ENCODE peak calls at places on chromosomes 1 and 21, in seven cellular contexts. Q, K, N, Z, M, V and J are unnamed samples.

GRCh38 chr1:22641906-22642636 is 1.4 kb upstream of the C1QC start:
- DNase-seq in V (peak; percentile 87), Q (peak; percentile 77), Z (peak; percentile 68), M (peak; percentile 86), N (peak; percentile 68), K (peak; percentile 48), J (peak; percentile 56)

GRCh38 chr1:14254184-14254583 is 344.3 kb upstream of the KAZN start:
- DNase-seq in N (no peak), K (no peak), M (no peak), V (no peak), Z (no peak), Q (no peak), J (no peak)

GRCh38 chr1:21816602-21817302 is 4.7 kb downstream of the LDLRAD2 start:
- DNase-seq in Z (no peak), Q (no peak), K (no peak), M (no peak), V (no peak), N (no peak), J (peak; percentile 60)

GRCh38 chr1:99603699-99604595 is 42.0 kb upstream of the PALMD start:
- DNase-seq in V (no peak), M (no peak), K (no peak), Q (no peak), Z (no peak), N (no peak), J (no peak)

GRCh38 chr1:198856601-198857000 is 217.8 kb downstream of the PTPRC start:
- DNase-seq in N (no peak), V (no peak), Q (no peak), M (no peak), K (no peak), Z (no peak), J (no peak)

GRCh38 chr21:42061866-42062542 is 9.1 kb upstream of the UMODL1 start:
- DNase-seq in M (no peak), Q (no peak), K (peak; percentile 93), V (no peak), N (peak; percentile 74), Z (no peak), J (peak; percentile 22)

GRCh38 chr1:26411624-26412074 is 1.0 kb downstream of the LIN28A start:
- DNase-seq in Z (no peak), K (no peak), V (peak; percentile 38), N (no peak), M (no peak), Q (no peak), J (no peak)

GRCh38 chr1:53025034-53025777 is 36.8 kb upstream of the PODN start:
- DNase-seq in V (peak; percentile 72), M (peak; percentile 90), K (no peak), Q (no peak), Z (no peak), N (no peak), J (peak; percentile 85)

GRCh38 chr1:41664861-41665640 is 180.6 kb upstream of the EDN2 start:
- DNase-seq in N (no peak), V (no peak), Q (peak; percentile 73), M (no peak), K (no peak), Z (no peak), J (no peak)

GRCh38 chr1:17304827-17305177 is 3.2 kb upstream of the PADI4 start:
- DNase-seq in M (no peak), V (peak; percentile 31), K (no peak), Q (no peak), Z (no peak), N (no peak), J (no peak)

GRCh38 chr1:204041803-204042505 is 31.0 kb upstream of the SOX13 start:
- DNase-seq in M (peak; percentile 27), K (no peak), N (no peak), Q (no peak), Z (no peak), V (no peak), J (no peak)
- H3K4me3 ChIP-seq in M (no peak overlapping the region), K (no peak overlapping the region), N (no peak overlapping the region), Q (no peak overlapping the region), Z (no peak overlapping the region), V (no peak overlapping the region), J (no peak overlapping the region)

DNA sequence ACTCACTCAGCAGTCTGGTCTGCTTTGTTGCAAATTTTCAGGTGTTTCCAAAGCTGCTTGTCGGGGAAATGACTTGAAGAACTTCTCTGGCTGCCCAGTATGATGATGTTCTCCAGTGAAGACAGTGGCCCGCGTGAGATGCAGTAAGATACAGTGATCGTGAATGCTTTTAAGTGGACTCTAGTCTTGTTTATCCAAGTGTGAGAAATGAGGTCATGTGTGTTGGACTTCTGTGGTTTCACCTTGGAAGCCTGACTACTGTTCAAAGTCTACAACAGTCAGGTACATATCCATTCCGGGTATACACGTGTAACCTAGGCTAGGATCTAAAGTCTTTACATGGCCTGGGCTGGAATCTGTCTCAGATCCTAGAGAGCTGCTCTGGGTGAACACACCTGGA is 29.1 kb downstream of the ZNF695 start:
- DNase-seq in N (no peak), Q (no peak), Z (no peak), K (no peak), M (no peak), V (no peak), J (no peak)
- H3K9me3 ChIP-seq in N (peaks cover 14% of the 10 kb centered on the region), Q (no peaks in the 10 kb centered on the region), Z (peaks cover 92% of the 10 kb centered on the region), K (peaks cover 5% of the 10 kb centered on the region), M (no peaks in the 10 kb centered on the region), V (peaks cover under 1% of the 10 kb centered on the region), J (peaks cover 2% of the 10 kb centered on the region)

DNA sequence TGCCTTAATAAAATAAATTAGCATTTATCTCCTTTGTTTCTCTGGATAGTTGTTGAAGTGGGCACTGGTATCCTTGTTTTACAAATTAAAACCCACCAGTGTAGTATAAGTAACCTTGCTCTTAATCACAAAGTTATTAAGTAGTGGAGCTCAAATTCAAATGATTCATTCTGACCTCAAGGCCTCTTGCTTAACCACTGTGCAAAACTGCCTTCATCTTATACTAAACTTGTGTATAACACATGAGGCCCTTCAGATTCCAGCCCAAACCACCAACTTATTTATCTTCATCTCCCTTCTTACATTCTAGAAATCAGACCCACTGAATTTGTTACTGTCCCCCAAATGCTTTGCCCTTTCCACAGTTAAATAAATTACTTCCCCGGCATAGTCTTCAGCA is 19.2 kb upstream of the DNASE2B start:
- DNase-seq in N (no peak), K (no peak), Z (no peak), M (peak; percentile 19), V (no peak), Q (no peak), J (no peak)
- H3K27ac ChIP-seq in N (no peak overlapping the region), K (no peak overlapping the region), Z (no peak overlapping the region), M (peak overlapping the region; percentile 24), V (no peak overlapping the region), Q (no peak overlapping the region), J (no peak overlapping the region)

GRCh38 chr1:245614986-245615385 is 460.2 kb downstream of the KIF26B start:
- DNase-seq in N (no peak), K (no peak), Z (no peak), V (no peak), Q (no peak), M (no peak), J (no peak)

GRCh38 chr1:245614476-245614875 is 459.7 kb downstream of the KIF26B start:
- DNase-seq in Q (no peak), N (no peak), M (no peak), Z (no peak), K (no peak), V (no peak), J (no peak)

GRCh38 chr1:245606157-245606725 is 451.5 kb downstream of the KIF26B start:
- DNase-seq in N (no peak), V (no peak), K (no peak), Q (no peak), M (no peak), Z (no peak), J (no peak)

GRCh38 chr1:245609354-245609753 is 454.6 kb downstream of the KIF26B start:
- DNase-seq in Q (no peak), V (no peak), M (no peak), Z (no peak), K (no peak), N (no peak), J (peak; percentile 3)

DNA sequence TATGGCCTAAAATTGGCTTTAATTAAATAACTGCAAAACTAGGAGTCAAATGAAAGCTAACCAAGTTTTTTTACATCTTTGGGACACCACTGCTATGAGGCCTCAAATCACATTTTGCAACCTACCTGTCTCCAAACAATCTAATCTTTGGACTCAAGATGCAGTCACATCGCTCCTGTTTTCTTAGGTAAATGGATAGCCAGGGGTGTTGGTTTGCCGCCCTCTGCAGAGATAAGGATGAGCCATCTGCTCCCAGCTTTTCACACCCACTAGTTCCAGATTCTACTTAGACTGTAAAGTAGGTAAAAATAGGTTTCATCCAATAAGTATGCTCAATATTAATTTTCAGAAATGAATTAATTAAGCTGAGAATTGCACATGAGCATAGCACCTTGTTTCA is 456.5 kb downstream of the KIF26B start:
- DNase-seq in N (no peak), V (no peak), Z (no peak), Q (no peak), M (no peak), K (no peak), J (no peak)
- H3K4me3 ChIP-seq in N (no peak overlapping the region), V (no peak overlapping the region), Z (no peak overlapping the region), Q (no peak overlapping the region), M (no peak overlapping the region), K (no peak overlapping the region), J (no peak overlapping the region)

DNA sequence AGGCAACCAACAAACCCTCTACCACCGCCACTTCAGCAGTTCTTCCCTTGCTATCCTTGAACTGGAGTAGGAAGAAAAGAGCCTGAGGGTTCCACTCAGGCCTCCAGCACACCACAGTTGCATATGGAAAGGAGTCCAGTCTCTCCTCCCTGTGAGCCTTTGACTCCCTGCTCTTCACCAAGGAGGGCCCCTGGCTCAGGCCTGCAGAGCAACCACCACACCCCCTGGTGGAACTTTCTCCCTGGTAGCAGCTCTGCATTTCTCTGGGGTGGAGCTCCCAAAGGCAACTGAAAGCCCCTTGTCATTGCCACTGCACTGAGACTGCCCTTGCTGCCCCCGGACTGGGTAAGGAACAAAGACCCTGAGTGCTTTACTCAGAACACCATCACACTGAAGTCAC is 1021.5 kb upstream of the ADGRL2 start:
- DNase-seq in Z (no peak), K (no peak), Q (no peak), M (no peak), N (no peak), V (no peak), J (no peak)
- H3K9me3 ChIP-seq in Z (peaks cover 8% of the 10 kb centered on the region), K (no peaks in the 10 kb centered on the region), Q (no peaks in the 10 kb centered on the region), M (no peaks in the 10 kb centered on the region), N (no peaks in the 10 kb centered on the region), V (no peaks in the 10 kb centered on the region), J (no peaks in the 10 kb centered on the region)